ENCODE peak calls at places on chromosomes 2 and 18, in seven cellular contexts. V is spleen, W is lower leg skin, Z is body of pancreas, G is sigmoid colon, Y is stomach, K is erythroblast. I is an unnamed sample.

GRCh38 chr2:234425923-234426603 is 70.8 kb downstream of the ARL4C start:
- DNase-seq in V (peak), W (no peak), Z (peak), G (no peak), Y (peak), K (no peak), I (no peak)

GRCh38 chr2:2662037-2662846 is 331.2 kb upstream of the MYT1L start:
- DNase-seq in V (no peak), W (no peak), Z (no peak), G (peak), Y (peak), K (no peak), I (no peak)

GRCh38 chr2:10372195-10372861 is 69.6 kb downstream of the HPCAL1 start:
- DNase-seq in V (no peak), W (no peak), Z (peak), G (no peak), Y (no peak), K (no peak), I (no peak)

GRCh38 chr2:113711857-113712256 is 44.6 kb downstream of the SLC35F5 start:
- DNase-seq in V (no peak), W (no peak), Z (no peak), G (no peak), Y (no peak), K (no peak), I (no peak)

GRCh38 chr18:53745228-53745967 is 479.1 kb downstream of the MBD2 start:
- DNase-seq in V (no peak), W (no peak), Z (no peak), G (no peak), Y (no peak), K (no peak), I (no peak)

GRCh38 chr2:217356795-217357194 is 496.9 kb upstream of the TNP1 start:
- DNase-seq in V (no peak), W (no peak), Z (no peak), G (no peak), Y (no peak), K (no peak), I (no peak)

GRCh38 chr18:56831988-56832387 is 180.8 kb downstream of the WDR7 start:
- DNase-seq in V (no peak), W (no peak), Z (no peak), G (no peak), Y (no peak), K (no peak), I (no peak)

GRCh38 chr2:221390846-221391245 is 181.3 kb downstream of the EPHA4 start:
- DNase-seq in V (no peak), W (no peak), Z (no peak), G (no peak), Y (no peak), K (no peak), I (no peak)

GRCh38 chr2:122736279-122736678 is 980.8 kb downstream of the TSN start:
- DNase-seq in V (no peak), W (no peak), Z (no peak), G (no peak), Y (peak), K (no peak), I (no peak)

GRCh38 chr2:156038021-156038420 is 294.5 kb downstream of the NR4A2 start:
- DNase-seq in V (peak), W (no peak), Z (no peak), G (no peak), Y (no peak), K (no peak), I (no peak)

GRCh38 chr18:55233850-55234249 is 274.6 kb upstream of the CCDC68 start:
- DNase-seq in V (no peak), W (no peak), Z (no peak), G (no peak), Y (no peak), K (no peak), I (no peak)

GRCh38 chr18:30432349-30432748 is 610.2 kb downstream of the DSC3 start:
- DNase-seq in V (no peak), W (no peak), Z (no peak), G (no peak), Y (no peak), K (peak), I (no peak)

GRCh38 chr2:192196451-192197194 is 1.9 kb upstream of the TMEFF2 start:
- DNase-seq in V (no peak), W (no peak), Z (no peak), G (no peak), Y (no peak), K (no peak), I (no peak)

GRCh38 chr18:48136051-48136543 is 205.6 kb upstream of the SMAD2 start:
- DNase-seq in V (peak), W (peak), Z (peak), G (no peak), Y (peak), K (no peak), I (no peak)

GRCh38 chr2:234983011-234983726 is 31.4 kb downstream of the SH3BP4 start:
- DNase-seq in V (no peak), W (no peak), Z (no peak), G (no peak), Y (no peak), K (no peak), I (no peak)

GRCh38 chr2:196163285-196163684 is 8.1 kb downstream of the STK17B start:
- DNase-seq in V (no peak), W (no peak), Z (no peak), G (no peak), Y (no peak), K (no peak), I (no peak)

GRCh38 chr2:165609672-165610071 is 140.2 kb downstream of the CSRNP3 start:
- DNase-seq in V (no peak), W (no peak), Z (no peak), G (no peak), Y (no peak), K (no peak), I (no peak)

GRCh38 chr2:30336978-30337841 is 105.9 kb downstream of the LBH start:
- DNase-seq in V (peak), W (no peak), Z (no peak), G (no peak), Y (no peak), K (no peak), I (peak)

GRCh38 chr2:48600917-48601316 is 16.7 kb upstream of the GTF2A1L start:
- DNase-seq in V (no peak), W (no peak), Z (no peak), G (no peak), Y (no peak), K (no peak), I (no peak)

GRCh38 chr2:181058378-181059269 is 78.2 kb downstream of the UBE2E3 start:
- DNase-seq in V (no peak), W (no peak), Z (peak), G (no peak), Y (no peak), K (peak), I (no peak)

GRCh38 chr2:556494-556893 is 120.7 kb downstream of the TMEM18 start:
- DNase-seq in V (no peak), W (no peak), Z (no peak), G (no peak), Y (no peak), K (no peak), I (no peak)

GRCh38 chr2:216013080-216013909 is at the start of gene MREG:
- DNase-seq in V (peak), W (peak), Z (peak), G (peak), Y (peak), K (peak), I (peak)

GRCh38 chr2:137964859-137965459 is 686 bp downstream of the HNMT start:
- DNase-seq in V (no peak), W (no peak), Z (no peak), G (no peak), Y (no peak), K (peak), I (no peak)

GRCh38 chr2:101330253-101330921 is 21.9 kb upstream of the RNF149 start:
- DNase-seq in V (peak), W (peak), Z (peak), G (no peak), Y (peak), K (no peak), I (no peak)

GRCh38 chr2:23009545-23010149 is 375.3 kb upstream of the KLHL29 start:
- DNase-seq in V (no peak), W (no peak), Z (peak), G (peak), Y (no peak), K (no peak), I (no peak)

GRCh38 chr2:36965196-36965595 is 1.1 kb downstream of the STRN start:
- DNase-seq in V (no peak), W (no peak), Z (no peak), G (no peak), Y (no peak), K (peak), I (no peak)

GRCh38 chr2:100615471-100615870 is 52.7 kb downstream of the PDCL3 start:
- DNase-seq in V (no peak), W (peak), Z (no peak), G (no peak), Y (no peak), K (no peak), I (no peak)

GRCh38 chr2:96554293-96555145 is 18.0 kb downstream of the ARID5A start:
- DNase-seq in V (peak), W (peak), Z (peak), G (peak), Y (peak), K (peak), I (peak)

GRCh38 chr2:227398684-227399398 is 11.1 kb upstream of the SCYGR1 start:
- DNase-seq in V (no peak), W (no peak), Z (no peak), G (no peak), Y (no peak), K (no peak), I (no peak)

GRCh38 chr2:35365859-35366258 is 989.7 kb upstream of the CRIM1 start:
- DNase-seq in V (no peak), W (no peak), Z (no peak), G (no peak), Y (no peak), K (no peak), I (no peak)

GRCh38 chr18:57550510-57550909 is 36.0 kb downstream of the FECH start:
- DNase-seq in V (no peak), W (no peak), Z (no peak), G (no peak), Y (no peak), K (no peak), I (no peak)

GRCh38 chr2:50347355-50348044 is 684.4 kb downstream of the NRXN1 start:
- DNase-seq in V (peak), W (no peak), Z (no peak), G (peak), Y (no peak), K (no peak), I (no peak)

GRCh38 chr2:57119141-57119540 is 927.5 kb upstream of the VRK2 start:
- DNase-seq in V (no peak), W (no peak), Z (no peak), G (no peak), Y (no peak), K (no peak), I (no peak)

GRCh38 chr18:49994410-49994809 is 181.1 kb upstream of the ACAA2 start:
- DNase-seq in V (no peak), W (no peak), Z (no peak), G (no peak), Y (peak), K (no peak), I (no peak)

GRCh38 chr18:435940-436339 is 64.6 kb downstream of the COLEC12 start:
- DNase-seq in V (no peak), W (no peak), Z (no peak), G (no peak), Y (no peak), K (no peak), I (no peak)

GRCh38 chr2:120865656-120866055 is 130.0 kb downstream of the GLI2 start:
- DNase-seq in V (peak), W (no peak), Z (no peak), G (peak), Y (no peak), K (no peak), I (no peak)

GRCh38 chr2:1594281-1595171 is 149.8 kb downstream of the PXDN start:
- DNase-seq in V (peak), W (peak), Z (no peak), G (no peak), Y (no peak), K (no peak), I (no peak)

GRCh38 chr2:157789933-157790511 is 86.1 kb downstream of the ACVR1 start:
- DNase-seq in V (no peak), W (no peak), Z (peak), G (peak), Y (peak), K (no peak), I (no peak)

GRCh38 chr2:29663266-29663665 is 258.1 kb downstream of the ALK start:
- DNase-seq in V (no peak), W (no peak), Z (no peak), G (no peak), Y (no peak), K (no peak), I (no peak)

DNA sequence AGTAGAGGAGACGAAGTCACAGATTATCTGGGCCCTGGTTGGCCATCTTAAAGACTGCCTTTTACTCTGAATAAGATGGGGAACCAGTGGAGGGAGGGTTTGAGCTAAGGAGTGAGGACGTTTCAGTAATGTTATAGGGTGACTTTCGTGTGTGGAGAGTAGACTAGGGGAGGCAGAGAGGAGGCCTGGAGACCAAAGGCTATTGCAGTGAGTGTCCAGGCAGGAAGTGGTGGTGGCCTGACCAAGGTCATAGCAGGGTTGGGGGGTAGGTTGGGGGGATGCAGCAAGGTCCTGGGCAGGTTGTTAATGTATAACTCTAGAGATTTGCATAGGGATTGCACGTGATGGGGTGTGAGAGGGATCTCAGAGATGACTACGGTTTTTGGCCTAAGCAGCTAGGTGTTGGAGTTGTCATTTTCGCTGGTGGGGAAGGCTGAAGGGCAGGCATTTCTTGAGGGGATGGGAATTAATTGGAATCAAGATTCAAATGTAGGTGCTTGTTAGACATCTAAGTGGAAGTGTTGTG is 4.9 kb downstream of the CEP192 start:
- DNase-seq in V (no peak), W (no peak), Z (no peak), G (no peak), Y (no peak), K (no peak), I (no peak)
- TF ChIP-seq POLR2A in V (no peak), W (no peak), Z (no peak), G (no peak), Y (no peak), K (no peak), I (no peak)

GRCh38 chr2:46917628-46918027 is 2.0 kb upstream of the MCFD2 start:
- DNase-seq in V (no peak), W (no peak), Z (no peak), G (no peak), Y (no peak), K (no peak), I (no peak)

GRCh38 chr2:46914578-46915230 is 902 bp downstream of the MCFD2 start:
- DNase-seq in V (no peak), W (no peak), Z (no peak), G (no peak), Y (no peak), K (peak), I (no peak)

GRCh38 chr2:46913471-46914381 is 1.9 kb downstream of the MCFD2 start:
- DNase-seq in V (no peak), W (no peak), Z (peak), G (peak), Y (peak), K (peak), I (no peak)

GRCh38 chr2:46915281-46915810 is at the start of gene MCFD2:
- DNase-seq in V (peak), W (peak), Z (peak), G (peak), Y (peak), K (no peak), I (peak)

DNA sequence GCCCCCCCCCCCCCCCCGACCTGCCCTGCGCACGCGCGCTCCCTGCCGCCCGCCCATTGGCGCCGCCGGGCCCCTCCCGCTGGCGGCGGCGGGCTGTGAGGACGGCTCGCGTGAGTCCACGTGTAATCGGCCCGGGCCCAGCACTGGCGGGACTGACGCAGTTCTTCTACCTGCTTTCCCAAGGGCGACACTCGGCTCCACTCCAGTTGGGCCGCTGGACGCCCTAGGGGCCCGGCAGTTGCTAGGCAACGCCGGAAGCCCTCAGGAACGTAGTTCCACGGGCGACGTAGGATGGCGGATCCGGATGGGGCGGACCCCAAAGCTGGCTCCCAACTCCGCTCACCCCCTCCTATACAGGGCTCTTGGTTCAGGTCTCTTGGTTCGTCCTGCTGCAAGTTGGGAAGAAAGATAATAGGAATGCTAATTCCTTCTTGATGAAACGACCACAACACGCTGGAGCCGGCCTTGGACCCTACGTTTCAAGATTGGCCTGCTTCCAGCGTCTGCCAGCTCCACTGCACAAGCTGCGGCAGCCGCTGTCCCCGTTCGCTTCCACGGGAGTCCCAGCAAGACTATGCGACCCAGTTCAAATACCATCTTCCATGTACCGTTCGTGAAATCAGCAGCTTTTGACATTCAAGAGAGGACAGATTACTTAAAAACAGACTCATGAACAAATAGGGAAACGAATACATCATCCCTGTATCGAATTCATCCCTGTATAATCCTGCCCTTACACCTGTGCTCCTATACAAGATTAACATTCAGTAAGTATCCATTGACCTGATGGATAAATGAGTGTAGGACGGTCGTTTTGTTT is 415 bp upstream of the MCFD2 start:
- DNase-seq in V (peak), W (peak), Z (peak), G (peak), Y (peak), K (peak), I (peak)
- TF ChIP-seq POLR2A in V (no peak), W (no peak), Z (peak), G (peak), Y (no peak), K (peak), I (peak)

GRCh38 chr2:207111757-207112156 is 54.0 kb downstream of the KLF7 start:
- DNase-seq in V (no peak), W (no peak), Z (no peak), G (no peak), Y (no peak), K (no peak), I (no peak)
- TF ChIP-seq POLR2A in V (no peak), W (no peak), Z (no peak), G (no peak), Y (no peak), K (no peak), I (no peak)

GRCh38 chr2:14634223-14634884 is 1.8 kb downstream of the LRATD1 start:
- DNase-seq in V (peak), W (peak), Z (peak), G (peak), Y (peak), K (peak), I (no peak)
- TF ChIP-seq POLR2A in V (no peak), W (no peak), Z (peak), G (no peak), Y (no peak), K (no peak), I (no peak)

GRCh38 chr2:236569593-236569973 is at the start of gene ACKR3:
- DNase-seq in V (peak), W (peak), Z (peak), G (peak), Y (peak), K (no peak), I (peak)
- TF ChIP-seq POLR2A in V (no peak), W (no peak), Z (peak), G (peak), Y (no peak), K (no peak), I (peak)

GRCh38 chr2:84924173-84925106 is 19.0 kb downstream of the TMSB10 start:
- DNase-seq in V (peak), W (peak), Z (peak), G (peak), Y (peak), K (peak), I (no peak)

GRCh38 chr2:84923009-84923408 is 17.6 kb downstream of the TMSB10 start:
- DNase-seq in V (no peak), W (no peak), Z (no peak), G (no peak), Y (no peak), K (no peak), I (no peak)

GRCh38 chr2:84925336-84925723 is 19.9 kb downstream of the TMSB10 start:
- DNase-seq in V (peak), W (peak), Z (no peak), G (peak), Y (no peak), K (no peak), I (no peak)

GRCh38 chr2:84918430-84918829 is 13.0 kb downstream of the TMSB10 start:
- DNase-seq in V (no peak), W (no peak), Z (no peak), G (no peak), Y (no peak), K (no peak), I (no peak)

DNA sequence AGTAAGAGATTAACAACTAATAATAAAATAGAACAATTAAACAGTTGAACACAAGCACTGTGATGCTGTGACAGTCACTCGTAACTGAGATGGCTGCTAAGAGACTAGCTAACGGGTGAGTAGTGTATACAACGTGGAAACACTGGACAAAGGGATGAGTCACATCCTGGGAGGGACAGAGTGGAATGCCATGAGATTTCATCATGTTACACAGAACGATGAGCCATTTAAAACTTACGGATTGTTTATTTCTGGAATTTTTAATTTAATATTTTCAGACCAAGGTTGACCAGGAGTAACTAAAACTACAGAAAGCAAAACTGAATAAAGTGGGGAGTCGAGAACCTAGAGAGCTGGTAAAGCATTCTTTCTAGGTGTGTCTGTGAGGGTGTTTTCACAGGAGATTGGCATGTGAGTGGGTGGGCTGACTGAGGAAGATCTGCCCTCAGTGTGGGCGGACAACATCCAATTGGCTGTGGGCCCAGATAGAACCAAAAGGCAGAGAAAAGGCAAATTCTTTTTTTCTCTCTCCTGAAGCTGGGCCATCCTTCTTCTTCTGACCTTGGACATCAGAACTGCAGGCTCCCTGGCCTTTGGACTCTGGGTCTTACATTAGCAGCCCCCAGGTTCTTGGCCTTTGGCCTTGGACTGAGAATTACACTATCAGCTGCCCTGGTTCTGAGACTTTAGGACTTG is 14.6 kb downstream of the TMSB10 start:
- DNase-seq in V (no peak), W (peak), Z (peak), G (peak), Y (no peak), K (no peak), I (no peak)
- TF ChIP-seq POLR2A in V (no peak), W (no peak), Z (no peak), G (no peak), Y (no peak), K (no peak), I (no peak)

GRCh38 chr2:16046649-16047048 is 106.3 kb downstream of the MYCN start:
- DNase-seq in V (no peak), W (no peak), Z (no peak), G (no peak), Y (no peak), K (no peak), I (no peak)
- TF ChIP-seq POLR2A in V (no peak), W (no peak), Z (no peak), G (no peak), Y (no peak), K (no peak), I (no peak)

I was measured in GM12891.